ENCODE peak calls at places on chromosomes 3 and 15, in eight cellular contexts. U is GM06990, C is fibroblast of pulmonary artery, L is BE2C, G is transverse colon, Q is astrocyte of the spinal cord, O is IMR-90, M is thoracic aorta. P is an unnamed sample.

GRCh38 chr3:81476652-81477051 is 284.8 kb downstream of the GBE1 start:
- DNase-seq in O (no peak), G (no peak), C (no peak), U (no peak), M (no peak), Q (no peak), L (peak; percentile 15), P (no peak)

GRCh38 chr15:39621210-39621609 is 40.3 kb downstream of the THBS1 start:
- DNase-seq in L (no peak), Q (peak; percentile 16), M (no peak), G (no peak), U (no peak), C (peak; percentile 45), O (no peak), P (no peak)

GRCh38 chr3:13025778-13026518 is 47.3 kb downstream of the IQSEC1 start:
- DNase-seq in L (no peak), Q (no peak), C (no peak), M (no peak), O (no peak), U (no peak), G (no peak), P (no peak)

GRCh38 chr3:184361932-184362667 is 590 bp downstream of the POLR2H start:
- DNase-seq in C (no peak), O (peak; percentile 38), M (no peak), L (no peak), Q (peak; percentile 72), G (peak; percentile 81), U (peak; percentile 61), P (peak; percentile 50)

GRCh38 chr3:64213224-64213893 is 11.9 kb downstream of the PRICKLE2 start:
- DNase-seq in O (no peak), U (no peak), Q (no peak), M (no peak), L (no peak), C (no peak), G (no peak), P (no peak)

GRCh38 chr3:119637679-119638525 is 22.5 kb downstream of the POPDC2 start:
- DNase-seq in U (peak; percentile 76), C (peak; percentile 88), G (no peak), M (no peak), O (peak; percentile 89), Q (peak; percentile 88), L (no peak), P (peak; percentile 79)

GRCh38 chr3:49906004-49906860 is 2.6 kb upstream of the MST1R start:
- DNase-seq in O (peak; percentile 46), M (no peak), Q (peak; percentile 39), L (peak; percentile 33), G (peak; percentile 87), U (peak; percentile 55), C (peak; percentile 49), P (peak; percentile 66)

GRCh38 chr15:71612066-71612715 is 198.2 kb upstream of the NR2E3 start:
- DNase-seq in G (no peak), U (no peak), C (no peak), M (no peak), L (no peak), O (peak; percentile 31), Q (peak; percentile 25), P (no peak)

GRCh38 chr15:33706173-33706572 is 262.1 kb upstream of the CHRM5 start:
- DNase-seq in C (no peak), U (no peak), G (no peak), Q (no peak), O (no peak), L (no peak), M (no peak), P (no peak)

GRCh38 chr15:85620321-85621044 is 174.2 kb downstream of the KLHL25 start:
- DNase-seq in O (peak; percentile 73), U (no peak), Q (peak; percentile 50), C (peak; percentile 82), G (no peak), L (no peak), M (no peak), P (no peak)

GRCh38 chr15:94206463-94207167 is 24.7 kb upstream of the MCTP2 start:
- DNase-seq in U (no peak), L (no peak), C (peak; percentile 5), M (no peak), Q (peak; percentile 87), G (no peak), O (peak; percentile 89), P (no peak)

GRCh38 chr3:34183581-34184313 is 385.3 kb downstream of the PDCD6IP start:
- DNase-seq in O (no peak), G (no peak), Q (no peak), U (no peak), M (no peak), L (no peak), C (no peak), P (no peak)

GRCh38 chr15:99416191-99417188 is 149.3 kb upstream of the MEF2A start:
- DNase-seq in M (no peak), L (no peak), O (no peak), G (no peak), Q (no peak), U (no peak), C (no peak), P (no peak)

GRCh38 chr3:128910006-128910405 is 30.6 kb downstream of the ACAD9 start:
- DNase-seq in M (no peak), O (no peak), L (no peak), U (no peak), C (no peak), Q (no peak), G (no peak), P (no peak)

GRCh38 chr15:98743177-98743576 is 94.8 kb downstream of the IGF1R start:
- DNase-seq in C (no peak), Q (no peak), U (no peak), O (no peak), G (no peak), M (no peak), L (no peak), P (no peak)

GRCh38 chr3:128203171-128203570 is 49.9 kb downstream of the EEFSEC start:
- DNase-seq in G (no peak), C (no peak), O (no peak), M (no peak), L (no peak), Q (no peak), U (no peak), P (no peak)

GRCh38 chr3:129277829-129278271 is 820 bp upstream of the HMCES start:
- DNase-seq in G (peak; percentile 19), L (peak; percentile 48), O (peak; percentile 19), U (no peak), C (no peak), Q (peak; percentile 14), M (no peak), P (no peak)

GRCh38 chr3:11452988-11453847 is 181.0 kb downstream of the ATG7 start:
- DNase-seq in O (peak; percentile 81), L (no peak), G (no peak), M (no peak), C (peak; percentile 80), Q (peak; percentile 91), U (no peak), P (no peak)

DNA sequence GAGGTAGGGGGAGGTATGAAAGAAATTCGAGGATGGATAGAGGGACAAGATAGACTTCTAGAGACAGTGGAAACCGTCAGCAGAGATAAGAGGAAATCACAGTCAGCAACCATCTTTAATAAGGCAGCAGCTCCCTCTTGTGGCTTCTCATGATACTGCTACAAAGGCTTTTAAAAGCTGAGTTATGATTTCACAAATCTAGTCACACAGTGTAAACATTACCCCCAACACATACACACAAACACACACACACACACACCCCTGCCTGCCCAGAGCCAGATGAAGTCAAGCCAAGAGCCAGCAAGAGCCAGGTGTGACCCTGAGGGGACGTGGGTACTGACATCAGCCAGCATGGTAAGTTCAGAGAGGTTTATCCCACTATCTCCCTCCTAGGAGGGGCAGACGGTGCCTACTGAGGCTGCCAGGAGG is 18.9 kb upstream of the TGM5 start:
- DNase-seq in G (peak; percentile 39), M (peak; percentile 13), O (peak; percentile 67), L (peak; percentile 58), Q (peak; percentile 57), C (peak; percentile 75), U (peak; percentile 38), P (peak; percentile 77)
- H3K4me3 ChIP-seq in G (no peak overlapping the region), M (no peak overlapping the region), O (no peak overlapping the region), L (no peak overlapping the region), Q (no peak overlapping the region), C (no peak overlapping the region), U (no peak overlapping the region), P (no peak overlapping the region)

GRCh38 chr3:147191795-147192385 is 214.5 kb downstream of the ZIC4 start:
- DNase-seq in M (no peak), Q (peak; percentile 82), C (peak; percentile 83), U (no peak), L (peak; percentile 39), O (peak; percentile 75), G (peak; percentile 7), P (peak; percentile 69)
- TF ChIP-seq CTCF in M (peak; percentile 55), Q (peak; percentile 81), C (peak; percentile 81), U (peak; percentile 76), L (peak; percentile 78), O (peak; percentile 66), G (peak; percentile 40), P (peak; percentile 67)

DNA sequence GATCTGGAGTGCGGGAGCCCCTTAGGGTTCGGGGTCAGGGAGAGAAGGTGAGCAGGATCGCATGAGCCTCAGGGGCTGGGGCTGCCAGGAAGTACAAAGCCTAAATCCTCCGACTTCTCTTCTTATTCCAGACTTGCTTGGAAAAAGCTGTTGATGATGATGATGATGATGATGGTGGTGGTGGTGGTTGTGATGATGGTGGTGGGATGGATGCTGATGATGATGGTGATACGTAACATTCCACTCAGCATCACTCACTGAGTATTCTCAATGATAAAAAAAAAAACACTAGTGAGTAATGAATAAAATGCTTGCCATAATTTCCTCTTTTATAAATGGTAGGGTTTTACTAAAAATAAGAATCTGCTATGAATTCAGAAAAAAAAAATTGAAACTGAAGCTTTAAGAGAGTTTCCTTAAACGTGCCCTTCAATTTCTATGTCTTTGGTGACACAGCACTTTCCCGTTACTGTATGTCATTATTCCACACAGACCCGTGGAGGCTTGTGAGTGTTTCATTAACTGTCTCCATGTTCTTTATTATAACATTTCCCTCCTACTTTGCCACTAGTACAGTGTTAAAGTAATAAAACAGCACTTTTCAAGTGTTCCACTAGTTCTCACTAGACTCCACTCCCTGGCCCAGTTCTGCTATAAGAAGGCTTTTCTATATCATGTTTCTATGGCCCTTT is 5.4 kb upstream of the ACAN start:
- DNase-seq in O (no peak), Q (no peak), C (no peak), U (no peak), L (no peak), M (no peak), G (no peak), P (no peak)
- H3K4me3 ChIP-seq in O (no peak overlapping the region), Q (no peak overlapping the region), C (no peak overlapping the region), U (no peak overlapping the region), L (no peak overlapping the region), M (no peak overlapping the region), G (no peak overlapping the region), P (no peak overlapping the region)

DNA sequence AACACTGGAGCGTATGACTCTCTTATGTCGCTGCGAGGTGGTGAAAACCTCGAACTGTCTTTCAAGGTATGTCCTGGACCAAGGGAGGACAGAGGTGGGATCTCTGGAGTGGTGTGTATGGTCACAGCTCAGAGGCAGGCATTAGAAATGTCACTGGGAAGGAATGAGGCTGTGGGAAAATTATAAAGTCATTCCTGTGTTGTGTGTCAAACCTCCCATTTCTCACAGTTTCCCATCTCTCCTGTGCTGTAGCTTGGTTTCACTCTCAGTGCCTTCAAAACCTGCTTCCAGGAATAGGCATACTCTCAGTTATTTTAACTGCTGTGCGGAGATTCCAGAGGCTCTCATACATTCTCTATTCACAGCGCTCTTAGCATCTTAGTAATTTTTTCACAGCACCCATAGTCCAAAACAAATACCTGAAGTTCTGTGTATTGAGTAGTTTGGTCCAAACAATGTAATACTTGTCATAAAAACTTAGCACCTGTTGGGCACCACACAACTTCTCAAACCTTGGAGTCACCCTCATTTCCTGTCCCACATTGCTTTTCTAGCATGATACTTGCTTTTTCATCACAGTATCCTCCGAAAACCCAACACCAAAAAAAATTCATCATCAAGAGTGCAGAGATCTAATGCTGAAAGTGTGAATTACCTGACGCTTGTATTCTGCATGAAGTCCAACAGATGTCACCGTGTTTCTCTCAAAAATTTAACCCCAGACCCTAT is 36.9 kb downstream of the GALNT15 start:
- DNase-seq in M (no peak), O (peak; percentile 19), Q (no peak), G (no peak), U (no peak), L (no peak), C (no peak), P (no peak)
- TF ChIP-seq CTCF in M (no peak), O (no peak), Q (no peak), G (no peak), U (no peak), L (no peak), C (no peak), P (no peak)